ENCODE peak calls at places on chromosomes 13 and 19, in four cellular contexts. J is uterus, E is K562, X is testis. P is an unnamed sample.

GRCh38 chr13:75656590-75656989 is 20.5 kb downstream of the LMO7 start:
- DNase-seq in J (no peak), E (no peak), X (no peak), P (no peak)

GRCh38 chr13:27194209-27194608 is 22.6 kb upstream of the USP12 start:
- DNase-seq in J (no peak), E (no peak), X (no peak), P (no peak)

GRCh38 chr19:9981406-9982260 is 28.7 kb downstream of the COL5A3 start:
- DNase-seq in J (no peak), E (no peak), X (no peak), P (no peak)

GRCh38 chr19:19292607-19293006 is 19.5 kb upstream of the TM6SF2 start:
- DNase-seq in J (no peak), E (no peak), X (no peak), P (no peak)

GRCh38 chr13:61024046-61024445 is 391.6 kb downstream of the PCDH20 start:
- DNase-seq in J (no peak), E (no peak), X (no peak), P (no peak)

GRCh38 chr13:113224486-113224885 is 15.1 kb downstream of the CUL4A start:
- DNase-seq in J (no peak), E (no peak), X (no peak), P (no peak)

GRCh38 chr13:100636441-100636840 is 38.2 kb downstream of the TMTC4 start:
- DNase-seq in J (no peak), E (no peak), X (no peak), P (no peak)

GRCh38 chr19:17576758-17577532 is 21.5 kb downstream of the COLGALT1 start:
- DNase-seq in J (peak; percentile 27), E (peak; percentile 98), X (peak; percentile 60), P (peak; percentile 93)

GRCh38 chr19:771332-771785 is 20.4 kb downstream of the MISP start:
- DNase-seq in J (no peak), E (peak; percentile 84), X (no peak), P (peak; percentile 83)

DNA sequence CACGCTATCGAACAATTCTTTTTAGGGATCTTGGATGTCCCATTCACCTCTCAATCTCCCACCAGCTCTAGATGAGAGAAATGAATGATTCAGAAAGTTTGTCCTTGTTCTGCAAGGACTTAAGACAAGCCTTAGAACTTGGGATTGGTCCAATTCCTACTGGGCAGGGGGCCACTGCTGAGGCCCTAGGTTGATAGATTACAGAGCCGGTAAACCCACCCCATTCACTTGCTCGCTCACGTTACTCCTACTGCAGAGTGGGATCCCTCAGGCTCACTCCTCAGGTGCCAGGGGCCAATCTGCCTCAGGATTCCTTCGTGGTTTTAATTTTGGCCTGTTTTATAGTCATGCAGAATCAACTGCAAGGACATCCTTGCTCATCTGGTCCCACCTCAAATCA is 59.0 kb downstream of the SERP2 start:
- DNase-seq in J (no peak), E (no peak), X (no peak), P (no peak)
- TF ChIP-seq POLR2A in J (no peak), E (no peak), X (no peak), P (peak; percentile 39)

DNA sequence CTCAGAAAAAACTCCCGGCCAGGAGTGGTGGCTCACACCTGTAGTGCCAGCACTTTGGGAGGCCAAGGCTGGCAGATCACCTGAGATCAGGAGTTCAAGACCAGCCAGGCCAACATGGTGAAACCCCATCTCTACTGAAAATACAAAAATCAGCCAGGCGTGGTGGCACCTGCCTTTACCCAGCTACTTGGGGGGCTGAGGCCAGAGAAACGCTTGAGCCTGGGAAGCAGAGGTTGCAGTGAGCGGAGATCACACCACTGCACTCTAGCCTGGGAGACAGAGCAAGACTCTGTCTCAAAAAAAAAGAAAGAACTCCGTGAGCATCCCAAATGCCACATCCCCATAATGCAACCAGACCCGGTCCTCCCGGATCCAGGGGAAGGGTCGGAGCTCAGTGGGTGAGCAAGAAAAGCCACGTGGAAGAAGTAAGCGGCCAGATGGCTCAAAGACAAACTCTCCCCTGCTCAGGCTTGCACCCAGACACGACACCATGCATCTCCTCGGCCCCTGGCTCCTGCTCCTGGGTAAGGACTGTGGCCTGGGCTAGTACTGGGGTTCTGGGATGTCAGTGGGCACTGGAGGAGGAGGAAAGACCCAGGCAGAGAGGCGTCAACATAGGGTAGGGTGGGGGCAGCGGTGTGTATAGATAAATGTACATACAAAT is 2.7 kb downstream of the CD22 start:
- DNase-seq in J (no peak), E (no peak), X (no peak), P (no peak)
- TF ChIP-seq POLR2A in J (no peak), E (no peak), X (no peak), P (no peak)

GRCh38 chr19:6527893-6528543 is 2.8 kb upstream of the TNFSF9 start:
- DNase-seq in J (no peak), E (no peak), X (no peak), P (no peak)
- TF ChIP-seq POLR2A in J (no peak), E (no peak), X (no peak), P (no peak)

GRCh38 chr19:2079865-2080301 is 16.2 kb downstream of the MOB3A start:
- DNase-seq in J (no peak), E (no peak), X (no peak), P (no peak)

GRCh38 chr19:2081873-2082810 is 14.0 kb downstream of the MOB3A start:
- DNase-seq in J (no peak), E (no peak), X (no peak), P (no peak)

GRCh38 chr19:2084993-2085720 is 11.0 kb downstream of the MOB3A start:
- DNase-seq in J (no peak), E (peak; percentile 70), X (peak; percentile 52), P (no peak)

GRCh38 chr19:2080336-2080988 is 15.7 kb downstream of the MOB3A start:
- DNase-seq in J (no peak), E (no peak), X (no peak), P (no peak)

DNA sequence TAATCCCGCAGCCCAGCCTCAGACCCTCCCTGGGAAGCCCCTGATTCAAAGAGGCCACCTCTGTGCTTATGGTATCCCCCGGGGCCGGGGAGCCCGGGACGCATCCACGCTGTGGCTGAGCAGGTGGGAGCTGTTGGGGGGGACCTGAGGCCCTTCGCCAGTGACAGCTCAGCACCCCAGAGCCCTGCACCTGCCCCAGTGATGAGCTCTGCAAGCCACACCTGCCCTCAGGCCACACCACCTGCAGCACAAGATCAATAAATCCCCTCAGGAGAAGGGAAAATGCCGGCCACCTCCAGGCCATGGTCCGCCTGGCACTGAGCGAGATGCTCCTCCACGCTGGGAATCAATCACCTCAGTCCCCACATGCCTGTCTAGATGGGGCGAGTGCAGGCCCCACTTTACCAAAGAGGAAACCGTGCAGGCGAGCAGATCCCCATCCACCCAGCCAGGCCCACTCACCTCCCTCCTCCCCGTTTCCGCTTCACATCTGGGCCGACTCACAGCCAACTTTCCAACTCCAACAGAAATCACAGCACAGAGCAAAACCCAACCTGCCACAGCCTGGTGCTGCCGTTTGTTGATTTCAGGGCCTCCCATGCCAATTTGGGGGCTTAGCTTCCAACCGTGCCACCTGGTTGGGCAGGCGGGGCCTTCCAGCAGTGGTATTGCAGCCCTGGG is 12.8 kb downstream of the MOB3A start:
- DNase-seq in J (peak; percentile 25), E (no peak), X (no peak), P (no peak)
- TF ChIP-seq POLR2A in J (no peak), E (no peak), X (no peak), P (no peak)

GRCh38 chr19:20923077-20923871 is at the start of gene ZNF85:
- DNase-seq in J (peak; percentile 85), E (peak; percentile 46), X (peak; percentile 97), P (peak; percentile 88)
- TF ChIP-seq POLR2A in J (no peak), E (no peak), X (peak; percentile 24), P (peak; percentile 28)

DNA sequence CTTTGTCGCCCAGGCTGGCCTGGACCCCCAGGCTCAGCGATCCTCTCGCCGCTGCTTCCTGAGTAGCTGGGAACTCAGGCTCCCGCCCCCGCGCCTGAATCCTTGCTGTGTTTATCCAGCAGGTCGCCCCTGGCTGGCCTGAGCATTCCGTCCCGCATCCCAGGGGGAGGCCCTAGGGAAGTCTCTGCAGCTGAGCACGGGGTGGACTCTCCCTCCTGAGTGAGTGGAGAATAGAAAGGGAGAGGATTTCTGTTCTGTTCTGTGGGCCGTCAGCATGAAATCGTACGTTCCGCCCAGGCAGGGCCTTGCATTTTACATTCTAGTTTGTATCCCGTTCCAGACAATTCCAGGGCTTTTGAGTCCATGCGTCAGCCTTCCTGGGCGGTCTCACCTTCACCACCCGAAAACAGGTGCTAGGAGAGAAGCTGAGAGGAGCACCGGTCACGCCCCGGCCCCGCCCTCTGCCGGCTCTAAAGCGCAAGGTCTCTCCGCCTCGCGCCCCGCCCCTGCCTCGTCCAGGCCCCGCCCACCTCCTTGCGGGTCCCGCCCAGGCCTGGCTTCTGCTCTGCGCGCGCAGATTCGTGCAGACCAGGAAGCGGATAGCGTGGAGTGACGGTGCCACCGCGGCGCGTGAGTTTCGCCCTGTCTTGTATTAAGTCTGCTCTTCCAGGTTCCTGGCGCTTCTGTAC is at the start of gene ZNF761:
- DNase-seq in J (peak; percentile 93), E (peak; percentile 95), X (peak; percentile 98), P (peak; percentile 97)
- TF ChIP-seq POLR2A in J (peak; percentile 66), E (peak; percentile 93), X (peak; percentile 72), P (peak; percentile 68)

GRCh38 chr19:40605201-40605971 is 4.2 kb downstream of the LTBP4 start:
- DNase-seq in J (peak; percentile 67), E (peak; percentile 85), X (peak; percentile 61), P (peak; percentile 72)

GRCh38 chr19:40604647-40605200 is 3.6 kb downstream of the LTBP4 start:
- DNase-seq in J (no peak), E (peak; percentile 57), X (no peak), P (peak; percentile 44)

GRCh38 chr19:40601061-40601973 is at the start of gene LTBP4:
- DNase-seq in J (peak; percentile 81), E (peak; percentile 88), X (no peak), P (peak; percentile 84)

GRCh38 chr19:40603719-40604646 is 2.8 kb downstream of the LTBP4 start:
- DNase-seq in J (peak; percentile 99), E (peak; percentile 99), X (peak; percentile 97), P (peak; percentile 98)

DNA sequence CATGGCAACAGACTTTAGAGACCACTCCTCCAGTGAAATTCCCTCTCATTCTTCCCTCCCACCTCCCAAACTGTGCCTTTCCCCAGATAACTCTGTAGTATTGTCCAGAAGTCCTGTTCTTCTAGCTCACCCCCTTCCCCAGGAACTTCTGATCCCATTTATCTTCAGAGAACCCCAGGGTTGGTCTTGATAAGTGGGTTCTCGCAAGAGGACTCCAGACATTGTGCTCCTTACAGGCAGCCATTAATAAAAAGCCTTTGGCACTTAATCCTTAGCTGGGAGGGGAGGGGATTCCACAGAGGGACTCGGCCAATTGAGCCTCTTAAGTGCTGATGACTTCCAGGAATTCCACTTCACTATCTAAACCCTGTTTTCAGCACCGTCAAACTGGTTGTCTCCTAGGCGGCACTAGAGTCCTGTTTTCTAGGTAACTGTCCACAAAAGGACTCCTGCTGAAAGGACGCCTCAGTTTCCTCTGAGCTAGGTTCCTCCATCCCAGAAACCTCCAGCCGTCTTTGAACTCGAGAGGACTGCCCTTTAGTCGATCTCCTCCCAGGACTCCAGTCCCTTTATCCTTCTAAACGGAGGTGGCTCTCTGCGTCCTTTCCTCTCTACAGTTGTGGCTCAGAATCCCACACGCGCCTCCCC is 2.0 kb downstream of the LTBP4 start:
- DNase-seq in J (no peak), E (peak; percentile 85), X (no peak), P (peak; percentile 71)
- TF ChIP-seq POLR2A in J (no peak), E (no peak), X (no peak), P (no peak)

DNA sequence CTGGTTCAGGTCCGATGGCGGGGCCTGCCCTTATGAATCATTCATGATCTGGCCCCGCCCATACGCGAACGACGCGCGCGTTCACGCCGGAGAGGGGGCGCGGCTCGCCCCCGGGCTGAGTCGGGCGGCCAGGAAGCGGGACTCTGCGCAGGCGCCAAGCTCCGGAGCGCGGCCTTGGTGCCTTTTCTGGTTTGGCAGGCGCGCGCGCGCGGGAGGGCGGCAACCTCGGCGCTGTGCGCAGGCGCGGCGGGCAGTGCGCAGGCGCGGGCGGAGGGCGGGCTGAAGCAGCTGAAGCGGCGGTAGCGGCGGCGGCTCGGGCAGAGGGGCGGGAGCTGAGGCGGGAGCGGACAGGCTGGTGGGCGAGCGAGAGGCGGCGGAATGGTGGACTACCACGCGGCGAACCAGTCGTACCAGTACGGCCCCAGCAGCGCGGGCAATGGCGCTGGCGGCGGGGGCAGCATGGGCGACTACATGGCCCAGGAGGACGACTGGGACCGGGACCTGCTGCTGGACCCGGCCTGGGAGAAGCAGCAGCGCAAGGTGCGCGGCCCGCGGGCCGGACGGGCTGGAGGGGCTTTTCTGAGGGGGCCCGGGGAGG is at the start of gene ACTN4:
- DNase-seq in J (peak; percentile 98), E (peak; percentile 99), X (peak; percentile 98), P (peak; percentile 98)
- TF ChIP-seq POLR2A in J (peak; percentile 100), E (peak; percentile 93), X (peak; percentile 91), P (peak; percentile 89)

P was measured in erythroblast.